ENCODE peak calls at places on chromosomes 12 and 14, in four cellular contexts. M is IMR-90, U is H9, N is trophoblast cell. S is an unnamed sample.

GRCh38 chr12:39065455-39065854 is 160.1 kb upstream of the CPNE8 start:
- DNase-seq in M (no peak), U (no peak), N (no peak), S (no peak)

GRCh38 chr14:55054098-55054497 is 2.7 kb downstream of the MAPK1IP1L start:
- DNase-seq in M (no peak), U (no peak), N (no peak), S (no peak)

GRCh38 chr14:61505815-61506809 is 184.7 kb downstream of the PRKCH start:
- DNase-seq in M (peak; percentile 71), U (peak; percentile 44), N (peak; percentile 70), S (peak; percentile 77)

GRCh38 chr12:66092559-66093269 is 37.8 kb downstream of the LLPH start:
- DNase-seq in M (peak; percentile 56), U (no peak), N (peak; percentile 3), S (peak; percentile 25)

GRCh38 chr14:105470812-105471771 is 3.5 kb upstream of the CRIP2 start:
- DNase-seq in M (no peak), U (peak; percentile 71), N (peak; percentile 71), S (peak; percentile 54)

GRCh38 chr12:46470039-46470627 is 97.6 kb upstream of the SLC38A2 start:
- DNase-seq in M (no peak), U (no peak), N (no peak), S (no peak)

GRCh38 chr12:127430401-127430800 is 836.6 kb upstream of the TMEM132C start:
- DNase-seq in M (no peak), U (no peak), N (no peak), S (no peak)

GRCh38 chr12:87428701-87429277 is 600.4 kb downstream of the C12orf50 start:
- DNase-seq in M (peak; percentile 68), U (no peak), N (no peak), S (no peak)

GRCh38 chr14:59630281-59630963 is 53.8 kb upstream of the CCDC175 start:
- DNase-seq in M (no peak), U (peak; percentile 44), N (peak; percentile 38), S (peak; percentile 34)

GRCh38 chr14:56116128-56116900 is 1.9 kb upstream of the PELI2 start:
- DNase-seq in M (no peak), U (no peak), N (no peak), S (no peak)

GRCh38 chr14:92591346-92591745 is 77.8 kb downstream of the RIN3 start:
- DNase-seq in M (no peak), U (no peak), N (no peak), S (no peak)

GRCh38 chr14:54901380-54902142 is 1.1 kb downstream of the GCH1 start:
- DNase-seq in M (no peak), U (no peak), N (no peak), S (peak; percentile 19)

GRCh38 chr12:62516932-62517331 is 50.3 kb downstream of the MON2 start:
- DNase-seq in M (no peak), U (no peak), N (no peak), S (no peak)

GRCh38 chr14:99268776-99269510 is 3.1 kb downstream of the BCL11B start:
- DNase-seq in M (no peak), U (peak; percentile 38), N (no peak), S (no peak)

GRCh38 chr14:61565836-61566536 is 129.3 kb upstream of the HIF1A start:
- DNase-seq in M (peak; percentile 97), U (no peak), N (no peak), S (no peak)

GRCh38 chr14:22520235-22520634 is 68.8 kb downstream of the DAD1 start:
- DNase-seq in M (peak; percentile 83), U (no peak), N (no peak), S (no peak)

GRCh38 chr12:117408161-117408791 is 46.9 kb upstream of the NOS1 start:
- DNase-seq in M (no peak), U (peak; percentile 65), N (no peak), S (peak; percentile 60)
- H2AK5ac ChIP-seq in M (no peak overlapping the region), U (no peak overlapping the region), N (no peak overlapping the region), S (no peak overlapping the region)

GRCh38 chr12:120090626-120091295 is 25.8 kb downstream of the RAB35 start:
- DNase-seq in M (no peak), U (no peak), N (no peak), S (no peak)
- H2AK5ac ChIP-seq in M (no peak overlapping the region), U (no peak overlapping the region), N (no peak overlapping the region), S (no peak overlapping the region)

GRCh38 chr12:95077341-95077740 is 3.9 kb upstream of the NR2C1 start:
- DNase-seq in M (no peak), U (no peak), N (no peak), S (no peak)
- H2AK5ac ChIP-seq in M (no peak overlapping the region), U (no peak overlapping the region), N (no peak overlapping the region), S (no peak overlapping the region)

GRCh38 chr12:4994622-4995021 is 49.1 kb upstream of the KCNA5 start:
- DNase-seq in M (no peak), U (no peak), N (no peak), S (no peak)
- H2AK5ac ChIP-seq in M (no peak overlapping the region), U (no peak overlapping the region), N (no peak overlapping the region), S (no peak overlapping the region)

DNA sequence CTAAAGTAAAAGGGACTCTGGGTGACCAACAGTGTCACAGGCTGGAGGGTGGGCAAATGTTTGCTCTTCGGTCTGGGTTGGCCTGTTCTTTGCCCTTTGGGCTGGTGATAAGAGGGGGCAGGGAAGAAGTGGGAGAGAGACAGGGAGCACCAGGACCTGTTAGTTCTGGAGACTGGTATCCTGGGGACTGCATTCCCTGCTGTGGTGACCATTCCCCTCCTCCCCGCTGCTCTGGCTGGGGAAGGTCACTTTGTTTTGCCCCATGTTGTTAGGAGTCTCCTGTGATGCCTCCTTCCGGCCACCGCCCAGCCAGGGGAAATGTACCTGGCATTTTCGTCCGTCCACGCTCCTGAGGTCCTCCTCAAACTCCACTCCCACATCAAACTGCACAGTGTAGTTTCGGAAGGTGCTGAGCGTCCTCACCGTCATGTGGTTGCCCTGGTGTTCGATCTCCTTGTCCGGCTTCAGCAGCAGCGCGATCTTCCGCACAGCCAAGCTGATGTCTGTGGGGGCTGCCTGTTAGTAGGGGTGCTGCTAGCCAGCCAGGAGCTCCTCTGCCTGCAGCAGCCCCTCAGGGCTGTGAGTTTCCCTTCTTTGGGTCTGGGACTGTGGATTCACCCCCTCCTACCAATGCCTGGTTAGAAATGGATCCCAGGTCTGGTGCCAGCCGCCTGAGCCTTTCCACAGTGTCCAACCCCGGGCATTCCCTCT is 618 bp downstream of the RBP5 start:
- DNase-seq in M (no peak), U (no peak), N (no peak), S (no peak)
- H2AK5ac ChIP-seq in M (no peak overlapping the region), U (no peak overlapping the region), N (no peak overlapping the region), S (peak overlapping the region; percentile 5)